ENCODE peak calls at places on chromosomes 11 and 22, in six cellular contexts. One of them, this sample, is unnamed.

GRCh38 chr11:12807621-12808020 is 133.4 kb downstream of the TEAD1 start:
- DNase-seq in IMR-90: no peak
- DNase-seq in right lobe of liver: no peak
- DNase-seq in breast epithelium: no peak
- DNase-seq in stomach: no peak
- DNase-seq in H1: no peak
- DNase-seq in this sample: no peak

GRCh38 chr11:82653752-82654151 is 79.9 kb downstream of the FAM181B start:
- DNase-seq in IMR-90: no peak
- DNase-seq in right lobe of liver: no peak
- DNase-seq in breast epithelium: no peak
- DNase-seq in stomach: no peak
- DNase-seq in H1: no peak
- DNase-seq in this sample: no peak

GRCh38 chr11:90453525-90453924 is 230.7 kb upstream of the CHORDC1 start:
- DNase-seq in IMR-90: no peak
- DNase-seq in right lobe of liver: no peak
- DNase-seq in breast epithelium: no peak
- DNase-seq in stomach: no peak
- DNase-seq in H1: no peak
- DNase-seq in this sample: no peak

GRCh38 chr22:29060251-29060650 is 1.4 kb downstream of the C22orf31 start:
- DNase-seq in IMR-90: no peak
- DNase-seq in right lobe of liver: no peak
- DNase-seq in breast epithelium: no peak
- DNase-seq in stomach: no peak
- DNase-seq in H1: no peak
- DNase-seq in this sample: no peak

GRCh38 chr22:42645341-42645937 is 3.8 kb downstream of the CYB5R3 start:
- DNase-seq in IMR-90: no peak
- DNase-seq in right lobe of liver: no peak
- DNase-seq in breast epithelium: peak; percentile 37
- DNase-seq in stomach: peak; percentile 44
- DNase-seq in H1: no peak
- DNase-seq in this sample: no peak

GRCh38 chr22:38870791-38871359 is 1.1 kb downstream of the CBX6 start:
- DNase-seq in IMR-90: no peak
- DNase-seq in right lobe of liver: no peak
- DNase-seq in breast epithelium: no peak
- DNase-seq in stomach: peak; percentile 9
- DNase-seq in H1: no peak
- DNase-seq in this sample: no peak

GRCh38 chr11:1041471-1041870 is 5.0 kb upstream of the MUC6 start:
- DNase-seq in IMR-90: no peak
- DNase-seq in right lobe of liver: peak; percentile 40
- DNase-seq in breast epithelium: no peak
- DNase-seq in stomach: no peak
- DNase-seq in H1: no peak
- DNase-seq in this sample: peak; percentile 68

GRCh38 chr11:125287467-125288232 is 123.1 kb downstream of the PKNOX2 start:
- DNase-seq in IMR-90: peak; percentile 28
- DNase-seq in right lobe of liver: no peak
- DNase-seq in breast epithelium: no peak
- DNase-seq in stomach: no peak
- DNase-seq in H1: no peak
- DNase-seq in this sample: peak; percentile 83

GRCh38 chr11:65616575-65617001 is 1.0 kb downstream of the PCNX3 start:
- DNase-seq in IMR-90: no peak
- DNase-seq in right lobe of liver: no peak
- DNase-seq in breast epithelium: no peak
- DNase-seq in stomach: no peak
- DNase-seq in H1: no peak
- DNase-seq in this sample: no peak

GRCh38 chr22:40397436-40397835 is 27.0 kb downstream of the SGSM3 start:
- DNase-seq in IMR-90: peak; percentile 54
- DNase-seq in right lobe of liver: no peak
- DNase-seq in breast epithelium: no peak
- DNase-seq in stomach: no peak
- DNase-seq in H1: no peak
- DNase-seq in this sample: no peak

GRCh38 chr11:105181521-105181920 is 42.0 kb upstream of the CARD18 start:
- DNase-seq in IMR-90: peak; percentile 43
- DNase-seq in right lobe of liver: no peak
- DNase-seq in breast epithelium: no peak
- DNase-seq in stomach: no peak
- DNase-seq in H1: no peak
- DNase-seq in this sample: no peak

GRCh38 chr22:46355369-46355995 is 20.0 kb downstream of the TRMU start:
- DNase-seq in IMR-90: peak; percentile 40
- DNase-seq in right lobe of liver: peak; percentile 75
- DNase-seq in breast epithelium: peak; percentile 47
- DNase-seq in stomach: peak; percentile 80
- DNase-seq in H1: no peak
- DNase-seq in this sample: peak; percentile 81

GRCh38 chr11:32385998-32386397 is 49.3 kb downstream of the WT1 start:
- DNase-seq in IMR-90: peak; percentile 41
- DNase-seq in right lobe of liver: no peak
- DNase-seq in breast epithelium: no peak
- DNase-seq in stomach: no peak
- DNase-seq in H1: peak; percentile 21
- DNase-seq in this sample: no peak

GRCh38 chr11:112610494-112610893 is 349.8 kb upstream of the PLET1 start:
- DNase-seq in IMR-90: no peak
- DNase-seq in right lobe of liver: no peak
- DNase-seq in breast epithelium: no peak
- DNase-seq in stomach: no peak
- DNase-seq in H1: no peak
- DNase-seq in this sample: no peak

GRCh38 chr22:50548046-50548912 is 2.6 kb downstream of the KLHDC7B start:
- DNase-seq in IMR-90: no peak
- DNase-seq in right lobe of liver: peak; percentile 72
- DNase-seq in breast epithelium: no peak
- DNase-seq in stomach: no peak
- DNase-seq in H1: no peak
- DNase-seq in this sample: peak; percentile 85

GRCh38 chr22:23756891-23757290 is 2.7 kb upstream of the VPREB3 start:
- DNase-seq in IMR-90: no peak
- DNase-seq in right lobe of liver: no peak
- DNase-seq in breast epithelium: no peak
- DNase-seq in stomach: no peak
- DNase-seq in H1: no peak
- DNase-seq in this sample: no peak

DNA sequence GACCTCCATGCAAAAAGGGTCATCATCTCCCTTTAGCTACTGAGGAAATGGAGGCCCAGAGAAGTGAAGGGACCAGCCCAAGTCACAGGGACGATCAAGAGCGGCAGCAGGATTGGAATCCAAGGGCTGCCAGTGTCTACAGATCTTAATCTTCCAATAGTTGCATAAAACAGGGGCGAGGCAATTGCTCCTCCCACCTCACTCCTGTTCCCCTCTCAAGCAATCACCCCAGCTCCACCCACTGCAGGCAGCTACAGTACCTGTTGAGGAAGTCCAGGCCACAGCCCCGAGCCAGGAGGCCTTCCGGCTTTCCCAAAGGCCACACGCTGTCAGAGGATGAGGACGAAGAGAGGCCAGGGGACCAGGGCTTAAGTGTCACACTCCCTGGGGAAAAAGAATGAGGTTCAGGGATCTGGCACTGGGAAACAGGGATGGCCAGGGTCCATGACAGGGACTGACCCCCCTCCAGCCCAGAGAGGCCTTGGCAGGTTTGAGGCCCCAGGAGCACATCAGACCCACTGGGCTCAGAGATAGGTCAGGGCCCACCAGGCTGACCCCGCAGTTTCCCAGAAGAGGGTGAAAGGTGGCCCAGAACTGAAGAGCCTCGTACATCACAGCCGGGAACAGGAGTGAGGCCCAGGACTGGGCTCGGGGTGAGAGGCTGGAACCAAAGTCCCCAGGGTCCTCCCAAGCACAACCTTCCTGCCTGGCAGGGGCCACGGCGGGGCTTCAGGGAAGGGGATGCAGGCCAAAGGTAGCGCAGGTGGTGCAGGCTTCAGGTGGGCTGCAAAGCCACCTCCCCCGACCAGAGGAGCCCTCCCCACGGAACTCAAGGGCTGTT is 16.4 kb upstream of the MFNG start:
- DNase-seq in IMR-90: no peak
- DNase-seq in right lobe of liver: peak; percentile 95
- DNase-seq in breast epithelium: peak; percentile 76
- DNase-seq in stomach: peak; percentile 90
- DNase-seq in H1: no peak
- DNase-seq in this sample: peak; percentile 91
- H3K4me3 ChIP-seq in IMR-90: no peak overlapping the region
- H3K4me3 ChIP-seq in right lobe of liver: no peak overlapping the region
- H3K4me3 ChIP-seq in breast epithelium: no peak overlapping the region
- H3K4me3 ChIP-seq in stomach: no peak overlapping the region
- H3K4me3 ChIP-seq in H1: no peak overlapping the region
- H3K4me3 ChIP-seq in this sample: no peak overlapping the region

GRCh38 chr11:73295259-73295995 is 12.6 kb upstream of the ARHGEF17 start:
- DNase-seq in IMR-90: peak; percentile 91
- DNase-seq in right lobe of liver: peak; percentile 64
- DNase-seq in breast epithelium: no peak
- DNase-seq in stomach: peak; percentile 72
- DNase-seq in H1: no peak
- DNase-seq in this sample: peak; percentile 73
- TF ChIP-seq CTCF in IMR-90: peak; percentile 93
- TF ChIP-seq CTCF in right lobe of liver: peak; percentile 91
- TF ChIP-seq CTCF in breast epithelium: no peak
- TF ChIP-seq CTCF in stomach: peak; percentile 89
- TF ChIP-seq CTCF in H1: peak; percentile 96
- TF ChIP-seq CTCF in this sample: peak; percentile 84

DNA sequence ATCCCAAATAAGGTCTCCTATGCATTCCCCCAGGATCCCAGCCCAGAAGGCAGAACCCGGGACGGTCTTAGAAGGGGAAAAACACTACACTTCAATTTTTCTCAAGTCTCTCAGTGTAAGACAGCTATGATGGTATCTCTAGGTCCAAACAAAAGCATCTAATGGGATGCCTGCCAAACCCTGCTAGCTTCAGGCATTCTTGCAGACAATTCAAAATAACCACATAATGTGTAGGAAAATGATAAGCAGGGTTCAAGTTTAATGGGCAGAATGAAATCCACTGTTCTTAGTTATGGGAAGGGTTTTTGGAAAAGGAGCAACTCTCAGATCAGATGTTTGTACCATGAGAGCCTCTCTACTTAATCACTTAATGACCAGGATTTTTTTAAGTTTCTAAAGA is 119.8 kb upstream of the ANO1 start:
- DNase-seq in IMR-90: peak; percentile 93
- DNase-seq in right lobe of liver: no peak
- DNase-seq in breast epithelium: no peak
- DNase-seq in stomach: no peak
- DNase-seq in H1: no peak
- DNase-seq in this sample: no peak
- H3K27ac ChIP-seq in IMR-90: peak overlapping the region; percentile 97
- H3K27ac ChIP-seq in right lobe of liver: no peak overlapping the region
- H3K27ac ChIP-seq in breast epithelium: no peak overlapping the region
- H3K27ac ChIP-seq in stomach: no peak overlapping the region
- H3K27ac ChIP-seq in H1: no peak overlapping the region
- H3K27ac ChIP-seq in this sample: no peak overlapping the region

DNA sequence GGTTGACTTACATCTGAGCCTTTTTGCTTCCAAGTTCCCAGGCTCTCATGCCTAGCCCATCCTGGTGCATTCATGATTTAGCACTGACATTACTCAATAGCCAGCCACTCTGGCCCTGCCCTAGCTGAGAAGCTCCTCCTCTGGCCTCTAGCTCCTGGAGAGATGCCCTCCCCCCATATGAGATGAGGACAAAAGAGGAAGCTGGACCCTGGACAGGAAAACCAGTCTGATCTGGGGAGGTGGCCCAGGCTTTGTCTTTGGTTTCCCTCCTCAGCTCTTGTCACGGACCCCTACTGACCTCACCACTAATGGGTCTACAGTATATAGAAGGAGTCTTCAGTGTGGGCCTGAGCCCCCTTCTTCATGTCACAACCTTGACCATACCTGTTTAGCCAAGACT is 3.0 kb downstream of the RHOG start:
- DNase-seq in IMR-90: no peak
- DNase-seq in right lobe of liver: peak; percentile 65
- DNase-seq in breast epithelium: no peak
- DNase-seq in stomach: peak; percentile 36
- DNase-seq in H1: no peak
- DNase-seq in this sample: no peak
- H3K4me3 ChIP-seq in IMR-90: no peak overlapping the region
- H3K4me3 ChIP-seq in right lobe of liver: no peak overlapping the region
- H3K4me3 ChIP-seq in breast epithelium: no peak overlapping the region
- H3K4me3 ChIP-seq in stomach: peak overlapping the region; percentile 78
- H3K4me3 ChIP-seq in H1: no peak overlapping the region
- H3K4me3 ChIP-seq in this sample: no peak overlapping the region

GRCh38 chr11:73269353-73270088 is 2.6 kb upstream of the P2RY6 start:
- DNase-seq in IMR-90: no peak
- DNase-seq in right lobe of liver: no peak
- DNase-seq in breast epithelium: no peak
- DNase-seq in stomach: peak; percentile 24
- DNase-seq in H1: no peak
- DNase-seq in this sample: no peak
- TF ChIP-seq CTCF in IMR-90: no peak
- TF ChIP-seq CTCF in right lobe of liver: no peak
- TF ChIP-seq CTCF in breast epithelium: no peak
- TF ChIP-seq CTCF in stomach: no peak
- TF ChIP-seq CTCF in H1: no peak
- TF ChIP-seq CTCF in this sample: no peak